ENCODE peak calls at places on chromosomes 5 and 9, in eight cellular contexts. U is neural progenitor cell, G is PC-3, E is GM23248, W is HCT116, C is hepatocyte, S is MM.1S, L is SK-N-SH. F is an unnamed sample. For H3K9me3 and H4K20me1, the result is how much of the 10 kb centered on the place peaks cover.

GRCh38 chr5:61637566-61637965 is 305.5 kb downstream of the ZSWIM6 start:
- DNase-seq in S (no peak), W (no peak), E (no peak), U (peak), L (no peak), G (peak), C (no peak), F (no peak)

GRCh38 chr5:137236266-137236665 is 262.9 kb downstream of the SPOCK1 start:
- DNase-seq in W (no peak), E (no peak), G (no peak), U (no peak), L (no peak), C (no peak), S (no peak), F (no peak)

GRCh38 chr9:120456218-120456617 is 123.7 kb downstream of the CDK5RAP2 start:
- DNase-seq in W (no peak), S (no peak), C (no peak), L (no peak), G (no peak), E (no peak), U (no peak), F (no peak)

GRCh38 chr9:35660966-35661413 is 2.9 kb downstream of the CCDC107 start:
- DNase-seq in W (peak), L (no peak), E (peak), S (no peak), U (peak), C (peak), G (peak), F (no peak)

GRCh38 chr5:68749648-68750047 is 344.2 kb upstream of the SLC30A5 start:
- DNase-seq in C (no peak), S (no peak), L (no peak), W (no peak), U (no peak), E (peak), G (peak), F (no peak)

GRCh38 chr5:77795268-77795667 is 19.1 kb upstream of the TBCA start:
- DNase-seq in U (no peak), W (no peak), E (no peak), G (no peak), S (no peak), L (no peak), C (no peak), F (no peak)

GRCh38 chr5:56328753-56329560 is 95.8 kb upstream of the ANKRD55 start:
- DNase-seq in U (no peak), G (peak), E (peak), W (no peak), L (no peak), C (peak), S (peak), F (no peak)

GRCh38 chr5:6900828-6901227 is 187.6 kb downstream of the TENT4A start:
- DNase-seq in L (no peak), W (no peak), G (no peak), E (no peak), C (peak), U (peak), S (no peak), F (no peak)

GRCh38 chr9:20378851-20379250 is 243.4 kb downstream of the MLLT3 start:
- DNase-seq in E (no peak), G (no peak), S (no peak), L (no peak), U (no peak), C (no peak), W (no peak), F (no peak)

GRCh38 chr9:100282388-100282719 is 70.4 kb downstream of the TEX10 start:
- DNase-seq in W (no peak), G (no peak), U (no peak), E (no peak), L (no peak), S (no peak), C (no peak), F (no peak)

GRCh38 chr9:88984543-88984883 is 6.8 kb upstream of the S1PR3 start:
- DNase-seq in L (no peak), G (peak), C (no peak), W (no peak), E (no peak), S (no peak), U (no peak), F (no peak)

GRCh38 chr5:148827723-148828122 is 1.3 kb downstream of the ADRB2 start:
- DNase-seq in U (no peak), W (no peak), L (no peak), S (no peak), G (peak), E (no peak), C (peak), F (no peak)

GRCh38 chr5:32506251-32506661 is 61.7 kb upstream of the ZFR start:
- DNase-seq in L (no peak), U (no peak), S (no peak), C (no peak), W (no peak), G (peak), E (peak), F (no peak)

GRCh38 chr5:2727620-2728019 is 23.9 kb downstream of the IRX2 start:
- DNase-seq in E (no peak), G (no peak), S (no peak), W (no peak), C (no peak), L (no peak), U (no peak), F (no peak)

GRCh38 chr5:76216748-76217147 is 133.6 kb downstream of the SV2C start:
- DNase-seq in W (no peak), E (no peak), G (no peak), C (no peak), S (no peak), L (no peak), U (no peak), F (no peak)

GRCh38 chr5:153775923-153776322 is 262.8 kb downstream of the FAM114A2 start:
- DNase-seq in S (no peak), C (no peak), L (no peak), E (no peak), U (no peak), W (no peak), G (no peak), F (no peak)

GRCh38 chr5:149757956-149758355 is 27.8 kb downstream of the PPARGC1B start:
- DNase-seq in L (no peak), S (no peak), W (no peak), C (no peak), G (no peak), E (no peak), U (no peak), F (no peak)

GRCh38 chr5:38465045-38465444 is 91.4 kb downstream of the LIFR start:
- DNase-seq in L (no peak), E (peak), W (no peak), C (no peak), S (no peak), U (no peak), G (no peak), F (no peak)

GRCh38 chr5:176849611-176850227 is 39.4 kb downstream of the UNC5A start:
- DNase-seq in L (no peak), S (no peak), U (no peak), W (no peak), G (no peak), E (no peak), C (no peak), F (no peak)

GRCh38 chr5:5667136-5667554 is 244.7 kb downstream of the ICE1 start:
- DNase-seq in W (no peak), E (no peak), G (peak), C (no peak), U (no peak), S (no peak), L (peak), F (no peak)

GRCh38 chr5:109485030-109485429 is 75.3 kb upstream of the PJA2 start:
- DNase-seq in C (peak), W (no peak), G (no peak), U (no peak), L (peak), S (no peak), E (peak), F (no peak)

GRCh38 chr5:150627731-150628545 is 12.5 kb upstream of the SYNPO start:
- DNase-seq in U (no peak), C (no peak), L (no peak), S (no peak), G (no peak), W (no peak), E (peak), F (no peak)

GRCh38 chr9:1979815-1980367 is 35.3 kb upstream of the SMARCA2 start:
- DNase-seq in G (no peak), W (no peak), L (no peak), E (peak), S (peak), C (peak), U (no peak), F (no peak)

GRCh38 chr9:117343416-117343815 is 71.4 kb downstream of the ASTN2 start:
- DNase-seq in G (no peak), E (peak), C (no peak), W (no peak), S (no peak), L (no peak), U (no peak), F (no peak)

GRCh38 chr5:31232273-31232888 is 38.9 kb downstream of the CDH6 start:
- DNase-seq in S (peak), C (peak), U (peak), E (peak), G (peak), L (peak), W (peak), F (peak)

GRCh38 chr5:181173420-181174342 is 26.3 kb downstream of the OR2V2 start:
- DNase-seq in S (peak), L (peak), U (peak), G (peak), C (peak), W (peak), E (peak), F (peak)

GRCh38 chr9:133861103-133861502 is 123.0 kb upstream of the SARDH start:
- DNase-seq in L (no peak), U (no peak), G (no peak), C (no peak), S (no peak), E (no peak), W (no peak), F (no peak)

GRCh38 chr9:94656190-94656589 is 16.9 kb upstream of the FBP1 start:
- DNase-seq in U (peak), S (peak), G (no peak), E (no peak), L (no peak), C (no peak), W (no peak), F (peak)

GRCh38 chr5:142295084-142295758 is 29.6 kb downstream of the SPRY4 start:
- DNase-seq in L (no peak), E (no peak), W (no peak), S (no peak), U (no peak), C (no peak), G (no peak), F (no peak)

GRCh38 chr5:141199359-141200235 is at the start of gene PCDHB11:
- DNase-seq in S (peak), G (peak), L (peak), E (peak), U (peak), W (no peak), C (no peak), F (peak)
- H3K9me3 ChIP-seq in S (under half), G (under half), L (under half), E (under half), U (under half), W (under half), C (under half), F (under half)

GRCh38 chr5:172770374-172770674 is 671 bp downstream of the DUSP1 start:
- DNase-seq in C (no peak), S (no peak), G (no peak), L (no peak), W (no peak), E (no peak), U (no peak), F (no peak)

GRCh38 chr5:172770675-172771438 is at the start of gene DUSP1:
- DNase-seq in E (peak), S (peak), G (peak), C (peak), U (peak), W (peak), L (peak), F (peak)

GRCh38 chr5:172772112-172772906 is 1.3 kb upstream of the DUSP1 start:
- DNase-seq in S (peak), L (peak), W (no peak), C (peak), E (peak), G (peak), U (peak), F (peak)

GRCh38 chr5:172769598-172770373 is 1.2 kb downstream of the DUSP1 start:
- DNase-seq in E (peak), C (peak), W (no peak), S (no peak), G (no peak), L (peak), U (peak), F (peak)

DNA sequence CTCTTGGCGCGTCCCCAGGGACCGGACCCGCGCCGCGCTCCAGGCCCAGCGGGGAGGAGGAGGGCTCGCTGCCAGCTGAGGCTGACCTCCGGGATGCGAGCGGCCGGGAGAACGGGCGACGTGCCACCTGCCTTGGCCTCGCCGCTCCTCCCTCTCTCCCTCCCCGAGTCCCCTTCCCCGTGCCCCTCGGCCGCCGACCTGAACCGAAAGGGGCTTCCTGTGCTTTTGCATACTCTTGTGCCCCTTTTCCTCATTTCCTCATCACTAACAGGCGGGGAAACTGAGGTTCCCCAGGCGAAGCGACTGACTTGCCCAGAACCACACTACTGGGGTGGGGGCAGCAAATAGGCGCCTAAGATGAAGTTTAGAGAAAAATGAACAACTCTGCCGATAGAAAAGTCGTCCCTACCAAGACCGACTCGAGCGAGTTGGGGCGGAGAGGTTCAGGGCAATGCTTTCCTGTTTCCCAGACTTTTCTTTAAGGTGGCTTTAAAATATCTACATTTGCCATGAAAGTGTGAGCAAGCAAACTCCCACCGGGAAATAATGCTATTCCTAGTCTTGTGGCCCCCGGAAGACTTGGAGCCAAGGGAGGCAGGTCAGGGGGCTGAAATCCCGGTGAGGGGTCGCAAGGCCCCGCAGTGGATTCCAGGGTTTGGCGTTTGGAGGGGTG is 580 bp upstream of the DUSP1 start:
- DNase-seq in C (no peak), U (no peak), G (peak), L (no peak), W (no peak), E (peak), S (no peak), F (no peak)
- TF ChIP-seq EZH2phosphoT487 in C (no peak), U (no peak), G (peak), L (no peak), W (no peak), E (no peak), S (no peak), F (no peak)

GRCh38 chr9:122347348-122348287 is 23.2 kb upstream of the PTGS1 start:
- DNase-seq in S (no peak), G (peak), W (no peak), U (no peak), E (peak), C (peak), L (no peak), F (no peak)

GRCh38 chr9:122348791-122349190 is 22.0 kb upstream of the PTGS1 start:
- DNase-seq in W (no peak), L (no peak), C (no peak), S (no peak), G (no peak), U (no peak), E (no peak), F (no peak)

GRCh38 chr9:122350577-122351355 is 20.1 kb upstream of the PTGS1 start:
- DNase-seq in U (peak), L (peak), W (peak), C (peak), E (peak), S (peak), G (peak), F (peak)

GRCh38 chr9:122348288-122348777 is 22.5 kb upstream of the PTGS1 start:
- DNase-seq in W (no peak), G (no peak), E (no peak), S (no peak), L (no peak), C (no peak), U (no peak), F (no peak)

DNA sequence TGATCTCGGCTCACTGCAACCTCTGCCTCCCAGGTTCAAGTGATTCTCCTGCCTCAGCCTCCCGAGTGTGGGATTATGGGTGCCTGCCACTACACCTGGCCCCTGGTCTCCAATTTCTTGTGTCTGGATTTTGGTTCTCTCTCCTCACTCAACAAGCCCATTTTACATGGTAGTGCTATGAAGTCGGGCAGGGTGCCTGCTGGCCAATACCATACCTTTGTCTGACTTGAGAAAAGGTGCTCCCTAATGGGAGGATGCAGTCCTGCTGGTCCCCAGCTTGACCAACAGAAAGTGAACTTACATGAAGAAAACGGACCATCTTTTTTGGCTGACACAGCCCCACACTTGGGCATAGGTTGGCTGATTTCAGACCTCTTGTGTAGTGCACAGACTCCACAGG is 21.6 kb upstream of the PTGS1 start:
- DNase-seq in U (no peak), S (no peak), E (no peak), C (no peak), L (no peak), W (no peak), G (no peak), F (no peak)
- H4K20me1 ChIP-seq in U (under half), S (under half), E (under half), C (under half), L (under half), W (under half), G (under half), F (under half)

GRCh38 chr9:21615018-21615417 is 132.9 kb upstream of the IFNE start:
- DNase-seq in C (no peak), S (no peak), W (no peak), U (no peak), E (no peak), L (no peak), G (no peak), F (no peak)

GRCh38 chr9:21611896-21612295 is 129.8 kb upstream of the IFNE start:
- DNase-seq in E (peak), U (no peak), W (peak), S (no peak), G (peak), L (no peak), C (no peak), F (no peak)

GRCh38 chr9:21615446-21615845 is 133.3 kb upstream of the IFNE start:
- DNase-seq in L (no peak), W (no peak), E (no peak), C (no peak), S (no peak), U (no peak), G (no peak), F (no peak)

DNA sequence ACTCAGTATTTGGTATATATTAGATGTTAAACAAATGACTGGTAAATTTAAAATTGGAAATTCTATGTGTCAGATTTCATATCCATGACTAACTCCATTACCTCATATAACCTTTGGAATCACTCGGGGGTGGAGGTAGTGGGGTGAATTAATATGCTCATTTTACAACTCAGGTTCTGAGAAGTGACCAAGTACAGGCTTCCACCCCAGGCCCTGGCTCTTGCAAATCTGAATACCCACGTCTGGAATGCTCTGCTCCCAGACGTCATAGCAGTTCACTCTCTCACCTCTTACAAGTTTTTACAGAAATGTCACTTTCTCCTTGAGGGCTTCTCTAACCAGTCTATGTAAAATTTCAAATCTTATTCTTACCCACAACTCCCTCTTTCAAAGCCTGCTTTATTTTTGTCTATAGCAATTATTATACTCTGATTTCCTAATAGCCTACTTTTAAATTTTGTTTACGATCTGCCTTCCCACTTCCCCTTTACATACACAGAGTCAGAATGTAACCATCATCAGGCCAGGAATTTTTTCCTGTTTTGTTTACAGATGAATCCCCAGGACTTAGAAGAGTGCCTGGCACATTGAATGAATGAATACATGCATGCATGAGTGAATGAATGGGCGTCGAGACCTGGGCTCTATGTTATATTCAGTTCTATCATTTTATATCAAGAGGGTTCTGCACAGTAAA is 134.1 kb upstream of the IFNE start:
- DNase-seq in W (peak), E (peak), U (no peak), S (no peak), G (peak), C (peak), L (no peak), F (no peak)
- H3K9me3 ChIP-seq in W (under half), E (under half), U (under half), S (under half), G (under half), C (under half), L (under half), F (under half)

GRCh38 chr9:130352586-130353285 is 87.2 kb downstream of the HMCN2 start:
- DNase-seq in S (no peak), E (no peak), G (peak), U (no peak), L (no peak), W (no peak), C (no peak), F (no peak)
- TF ChIP-seq EZH2phosphoT487 in S (no peak), E (no peak), G (no peak), U (no peak), L (no peak), W (no peak), C (no peak), F (no peak)

GRCh38 chr5:172140120-172140519 is 47.9 kb downstream of the STK10 start:
- DNase-seq in G (no peak), W (no peak), C (no peak), E (no peak), U (no peak), L (no peak), S (no peak), F (peak)
- H4K20me1 ChIP-seq in G (under half), W (under half), C (under half), E (under half), U (under half), L (under half), S (under half), F (under half)

F was measured in OCI-LY7.